ENCODE peak calls at places on chromosome 2, in seven cellular contexts. N is GM06990; L is AG09309; J is M059J; H is activated CD4-positive, alpha-beta T cell treated with anti-CD3 and anti-CD28 coated beads for 36 hours; V is NCI-H1092 treated with DMSO at 0.1 percent for 48 hours; U is cardiac muscle cell. O is an unnamed sample.

GRCh38 chr2:105376789-105377231 is 22.0 kb downstream of the FHL2 start:
- DNase-seq in J (no peak), H (no peak), U (peak; percentile 87), V (no peak), N (no peak), L (no peak), O (no peak)

GRCh38 chr2:110173523-110173922 is 31.3 kb downstream of the NPHP1 start:
- DNase-seq in H (no peak), J (peak; percentile 11), N (no peak), U (peak; percentile 49), L (no peak), V (no peak), O (no peak)

GRCh38 chr2:67389286-67389685 is 7.8 kb upstream of the ETAA1 start:
- DNase-seq in J (peak; percentile 64), V (no peak), N (no peak), L (peak; percentile 21), U (peak; percentile 80), H (no peak), O (peak; percentile 30)

GRCh38 chr2:75751824-75752468 is 41.2 kb upstream of the GCFC2 start:
- DNase-seq in N (no peak), V (no peak), H (no peak), J (no peak), U (no peak), L (no peak), O (no peak)

GRCh38 chr2:170157025-170157684 is 20.8 kb upstream of the MYO3B start:
- DNase-seq in U (peak; percentile 12), H (no peak), V (no peak), L (no peak), N (no peak), J (peak; percentile 54), O (no peak)

GRCh38 chr2:239934571-239935171 is 90.5 kb downstream of the NDUFA10 start:
- DNase-seq in N (no peak), H (peak; percentile 82), V (peak; percentile 33), L (no peak), U (peak; percentile 67), J (no peak), O (peak; percentile 27)

GRCh38 chr2:61534926-61535325 is 3.2 kb downstream of the XPO1 start:
- DNase-seq in V (no peak), L (no peak), U (no peak), N (no peak), J (peak; percentile 9), H (no peak), O (no peak)

GRCh38 chr2:172908275-172908674 is 167.4 kb upstream of the MAP3K20 start:
- DNase-seq in U (no peak), L (no peak), N (no peak), J (peak; percentile 13), V (no peak), H (no peak), O (no peak)

GRCh38 chr2:28338754-28339325 is 53.8 kb upstream of the FOSL2 start:
- DNase-seq in V (no peak), U (no peak), H (no peak), N (no peak), L (no peak), J (peak; percentile 40), O (no peak)

GRCh38 chr2:3265981-3266726 is 111.5 kb downstream of the EIPR1 start:
- DNase-seq in H (no peak), L (no peak), N (no peak), V (no peak), U (no peak), J (no peak), O (no peak)

GRCh38 chr2:234595829-234596228 is 98.9 kb upstream of the ARL4C start:
- DNase-seq in L (peak; percentile 70), N (no peak), H (no peak), V (no peak), J (peak; percentile 92), U (no peak), O (no peak)